ENCODE peak calls at places on chromosomes 4 and X, in four cellular contexts. One of them, this sample, is unnamed.

GRCh38 chr4:87529187-87529586 is at the start of gene SPARCL1:
- DNase-seq in left lung: no peak
- DNase-seq in fibroblast of the aortic adventitia: peak
- DNase-seq in mesendoderm: peak
- DNase-seq in this sample: no peak

GRCh38 chr4:172957216-172957615 is 211.4 kb upstream of the GALNT7 start:
- DNase-seq in fibroblast of the aortic adventitia: no peak
- DNase-seq in left lung: no peak
- DNase-seq in mesendoderm: peak
- DNase-seq in this sample: no peak

GRCh38 chr4:8217871-8218270 is 18.8 kb downstream of the SH3TC1 start:
- DNase-seq in mesendoderm: no peak
- DNase-seq in left lung: peak
- DNase-seq in fibroblast of the aortic adventitia: no peak
- DNase-seq in this sample: no peak

GRCh38 chr4:62288803-62289541 is 1088.8 kb downstream of the ADGRL3 start:
- DNase-seq in mesendoderm: no peak
- DNase-seq in left lung: no peak
- DNase-seq in fibroblast of the aortic adventitia: no peak
- DNase-seq in this sample: no peak

GRCh38 chr4:145234086-145234694 is 53.8 kb upstream of the OTUD4 start:
- DNase-seq in fibroblast of the aortic adventitia: peak
- DNase-seq in mesendoderm: peak
- DNase-seq in left lung: no peak
- DNase-seq in this sample: peak

GRCh38 chr4:124958812-124959211 is 246.3 kb upstream of the ANKRD50 start:
- DNase-seq in fibroblast of the aortic adventitia: no peak
- DNase-seq in mesendoderm: no peak
- DNase-seq in left lung: no peak
- DNase-seq in this sample: no peak

GRCh38 chrX:30888526-30889146 is 418 bp downstream of the TAB3 start:
- DNase-seq in fibroblast of the aortic adventitia: peak
- DNase-seq in left lung: no peak
- DNase-seq in mesendoderm: no peak
- DNase-seq in this sample: no peak

GRCh38 chrX:113370001-113370400 is 529.4 kb upstream of the AMOT start:
- DNase-seq in fibroblast of the aortic adventitia: no peak
- DNase-seq in left lung: no peak
- DNase-seq in mesendoderm: no peak
- DNase-seq in this sample: no peak

GRCh38 chr4:8383451-8384160 is 56.9 kb downstream of the ACOX3 start:
- DNase-seq in fibroblast of the aortic adventitia: no peak
- DNase-seq in mesendoderm: no peak
- DNase-seq in left lung: peak
- DNase-seq in this sample: no peak

GRCh38 chr4:137655286-137655685 is 123.0 kb upstream of the PCDH18 start:
- DNase-seq in left lung: no peak
- DNase-seq in fibroblast of the aortic adventitia: no peak
- DNase-seq in mesendoderm: no peak
- DNase-seq in this sample: no peak

GRCh38 chr4:185773419-185773818 is 38.6 kb downstream of the SORBS2 start:
- DNase-seq in left lung: no peak
- DNase-seq in fibroblast of the aortic adventitia: no peak
- DNase-seq in mesendoderm: peak
- DNase-seq in this sample: no peak
- H3K4me3 ChIP-seq in left lung: peak
- H3K4me3 ChIP-seq in fibroblast of the aortic adventitia: no peak
- H3K4me3 ChIP-seq in mesendoderm: no peak
- H3K4me3 ChIP-seq in this sample: peak

DNA sequence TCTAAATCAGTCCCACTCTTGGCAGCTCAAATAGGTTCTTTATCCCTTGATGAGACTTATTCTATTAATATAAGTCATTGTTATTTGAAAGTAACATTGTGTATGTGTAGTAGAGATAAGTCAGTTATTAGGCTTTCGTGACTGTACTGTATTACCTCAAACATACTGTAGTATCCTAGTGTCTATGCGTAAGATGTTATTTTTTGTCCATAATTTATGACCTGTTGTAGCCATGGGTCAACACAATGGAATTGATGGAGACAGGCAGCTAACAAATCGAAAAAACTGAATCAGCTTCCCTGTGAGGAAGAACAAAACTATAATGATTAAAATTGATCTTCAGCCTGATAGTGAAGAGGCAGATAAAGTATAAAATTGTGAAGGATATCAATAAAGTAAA is 41.8 kb downstream of the CLCN3 start:
- DNase-seq in left lung: no peak
- DNase-seq in mesendoderm: no peak
- DNase-seq in fibroblast of the aortic adventitia: no peak
- DNase-seq in this sample: no peak
- H3K4me3 ChIP-seq in left lung: no peak
- H3K4me3 ChIP-seq in mesendoderm: no peak
- H3K4me3 ChIP-seq in fibroblast of the aortic adventitia: no peak
- H3K4me3 ChIP-seq in this sample: no peak

GRCh38 chrX:69158166-69159040 is 6.8 kb downstream of the PJA1 start:
- DNase-seq in fibroblast of the aortic adventitia: peak
- DNase-seq in mesendoderm: peak
- DNase-seq in left lung: no peak
- DNase-seq in this sample: peak

GRCh38 chrX:69156638-69157037 is 8.6 kb downstream of the PJA1 start:
- DNase-seq in left lung: no peak
- DNase-seq in mesendoderm: no peak
- DNase-seq in fibroblast of the aortic adventitia: no peak
- DNase-seq in this sample: no peak

GRCh38 chrX:69154051-69154450 is 11.2 kb downstream of the PJA1 start:
- DNase-seq in mesendoderm: no peak
- DNase-seq in fibroblast of the aortic adventitia: no peak
- DNase-seq in left lung: no peak
- DNase-seq in this sample: no peak

GRCh38 chrX:69153060-69153730 is 12.1 kb downstream of the PJA1 start:
- DNase-seq in mesendoderm: peak
- DNase-seq in fibroblast of the aortic adventitia: peak
- DNase-seq in left lung: no peak
- DNase-seq in this sample: no peak

DNA sequence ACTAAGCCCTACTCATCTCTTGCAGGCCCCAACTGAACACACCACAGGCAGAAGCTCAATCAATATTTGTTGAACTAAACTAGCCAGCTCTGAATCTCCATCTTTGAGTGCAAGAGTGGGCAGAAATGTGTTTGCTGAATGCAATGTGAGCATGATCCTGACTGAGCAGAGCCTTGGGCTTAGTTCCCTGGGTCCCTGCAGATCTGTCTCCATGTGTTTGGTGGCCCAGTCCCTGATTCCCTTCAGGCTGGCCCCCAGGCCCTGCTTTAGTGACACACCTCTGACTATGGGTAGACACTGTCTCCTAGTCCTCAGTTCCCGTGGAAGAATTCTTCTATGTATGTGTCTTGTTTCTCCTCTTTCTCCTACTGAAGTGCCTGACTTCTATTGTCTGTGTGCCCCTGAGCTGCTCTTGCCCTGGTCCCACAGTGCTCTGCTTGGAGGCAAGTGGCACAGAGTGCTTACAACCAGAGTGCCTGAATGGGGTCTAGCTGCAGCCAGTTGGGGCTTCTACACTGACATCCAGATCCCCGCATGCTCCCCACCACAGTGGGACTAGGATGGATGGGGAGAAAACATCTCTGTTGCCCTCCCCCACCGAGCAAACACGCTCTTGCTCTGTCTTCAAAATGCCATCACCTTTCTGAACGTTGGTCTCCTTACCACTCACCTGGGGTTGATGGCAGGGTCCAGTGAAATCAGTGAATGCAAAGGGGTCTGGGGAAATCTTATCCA is 9.3 kb downstream of the PJA1 start:
- DNase-seq in mesendoderm: no peak
- DNase-seq in fibroblast of the aortic adventitia: no peak
- DNase-seq in left lung: no peak
- DNase-seq in this sample: no peak
- H3K4me3 ChIP-seq in mesendoderm: no peak
- H3K4me3 ChIP-seq in fibroblast of the aortic adventitia: no peak
- H3K4me3 ChIP-seq in left lung: no peak
- H3K4me3 ChIP-seq in this sample: no peak

GRCh38 chrX:101195442-101196173 is 24.0 kb upstream of the DRP2 start:
- DNase-seq in mesendoderm: no peak
- DNase-seq in left lung: no peak
- DNase-seq in fibroblast of the aortic adventitia: no peak
- DNase-seq in this sample: no peak

GRCh38 chrX:101191217-101191750 is 28.3 kb upstream of the DRP2 start:
- DNase-seq in left lung: peak
- DNase-seq in fibroblast of the aortic adventitia: no peak
- DNase-seq in mesendoderm: peak
- DNase-seq in this sample: no peak

DNA sequence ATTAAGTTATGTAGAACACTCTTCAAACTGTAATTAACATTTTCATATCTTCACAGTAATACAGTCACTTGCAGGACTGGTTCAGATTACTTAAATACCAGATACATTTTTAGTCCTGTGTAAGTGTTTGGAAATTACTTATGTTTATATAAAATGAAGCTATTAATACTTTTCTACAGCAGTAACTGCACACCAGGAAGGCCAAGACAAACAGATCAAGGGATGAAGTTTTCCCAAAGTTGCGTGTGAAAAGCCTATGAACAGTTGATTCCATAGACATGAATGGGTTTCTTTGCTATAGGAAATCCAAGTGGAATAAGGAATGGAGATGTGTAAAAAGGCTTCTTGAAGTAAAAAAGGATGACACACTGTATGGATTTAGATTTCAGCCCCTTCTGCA is 28.9 kb upstream of the DRP2 start:
- DNase-seq in mesendoderm: no peak
- DNase-seq in left lung: no peak
- DNase-seq in fibroblast of the aortic adventitia: no peak
- DNase-seq in this sample: no peak
- H3K4me3 ChIP-seq in mesendoderm: no peak
- H3K4me3 ChIP-seq in left lung: no peak
- H3K4me3 ChIP-seq in fibroblast of the aortic adventitia: no peak
- H3K4me3 ChIP-seq in this sample: no peak

GRCh38 chrX:14026121-14026520 is 3.6 kb downstream of the GEMIN8 start:
- DNase-seq in fibroblast of the aortic adventitia: no peak
- DNase-seq in mesendoderm: no peak
- DNase-seq in left lung: no peak
- DNase-seq in this sample: no peak
- H3K4me3 ChIP-seq in fibroblast of the aortic adventitia: no peak
- H3K4me3 ChIP-seq in mesendoderm: no peak
- H3K4me3 ChIP-seq in left lung: no peak
- H3K4me3 ChIP-seq in this sample: no peak

DNA sequence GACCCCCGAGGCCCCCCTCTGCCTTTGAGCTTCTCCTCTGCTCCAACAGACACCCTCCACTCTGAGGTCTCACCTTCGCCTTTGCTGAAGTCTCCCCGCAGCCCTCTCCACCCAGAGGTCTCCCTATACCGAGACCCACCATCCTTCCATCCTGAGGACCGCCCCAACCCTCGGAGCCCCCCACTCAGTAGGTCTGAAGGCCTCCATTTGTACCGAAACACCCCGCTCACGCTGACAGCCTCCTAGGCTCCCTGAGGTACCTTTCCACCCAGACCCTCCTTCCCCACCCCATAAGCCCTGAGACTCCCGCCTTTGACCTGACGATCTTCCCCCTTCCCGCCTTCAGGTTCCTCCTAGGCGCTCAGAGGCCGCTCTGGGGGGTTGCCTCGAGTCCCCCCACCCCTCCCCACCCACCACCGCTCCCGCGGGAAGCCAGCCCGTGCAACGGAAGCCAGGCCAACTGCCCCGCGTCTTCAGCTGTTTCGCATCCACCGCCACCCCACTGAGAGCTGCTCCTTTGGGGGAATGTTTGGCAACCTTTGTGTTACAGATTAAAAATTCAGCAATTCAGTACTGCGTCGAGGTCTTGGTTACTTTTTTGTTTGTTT is 5.0 kb downstream of the SOD3 start:
- DNase-seq in left lung: no peak
- DNase-seq in fibroblast of the aortic adventitia: no peak
- DNase-seq in mesendoderm: peak
- DNase-seq in this sample: no peak
- H3K4me3 ChIP-seq in left lung: no peak
- H3K4me3 ChIP-seq in fibroblast of the aortic adventitia: no peak
- H3K4me3 ChIP-seq in mesendoderm: no peak
- H3K4me3 ChIP-seq in this sample: no peak

GRCh38 chrX:49166914-49167739 is 4.6 kb downstream of the MAGIX start:
- DNase-seq in mesendoderm: peak
- DNase-seq in fibroblast of the aortic adventitia: peak
- DNase-seq in left lung: peak
- DNase-seq in this sample: no peak
- H3K4me3 ChIP-seq in mesendoderm: no peak
- H3K4me3 ChIP-seq in fibroblast of the aortic adventitia: peak
- H3K4me3 ChIP-seq in left lung: peak
- H3K4me3 ChIP-seq in this sample: peak

DNA sequence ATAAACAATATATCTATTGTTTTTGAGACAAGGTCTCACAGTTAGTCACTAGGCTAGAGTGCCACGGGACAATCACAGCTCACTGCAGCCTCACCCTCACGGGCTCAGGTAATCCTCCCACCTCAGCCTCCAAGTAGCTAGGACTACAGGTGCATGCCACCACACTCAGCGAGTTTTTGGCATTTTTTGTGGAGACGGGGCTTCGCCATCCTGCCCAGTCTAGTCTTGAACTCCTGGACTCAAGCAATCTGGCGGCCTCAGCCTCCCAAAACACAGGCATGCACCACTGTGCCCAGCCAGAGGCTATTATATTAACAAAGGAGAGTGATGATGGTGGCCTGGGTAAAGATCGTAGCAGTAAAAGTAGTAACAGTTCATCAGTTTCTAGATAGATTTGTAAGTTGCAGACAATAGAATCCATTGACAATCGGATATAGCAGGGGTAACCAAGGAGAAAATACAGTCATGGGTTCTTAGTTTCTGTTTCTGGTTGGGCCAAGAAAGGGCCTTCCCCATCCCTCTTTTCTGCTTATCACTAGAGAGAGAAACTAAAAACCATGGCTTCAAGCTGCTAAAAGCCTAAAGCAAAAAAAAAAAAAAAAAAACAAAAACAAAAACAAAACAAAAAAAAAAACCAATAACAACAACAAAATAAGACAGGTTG is 60.6 kb downstream of the ANXA10 start:
- DNase-seq in mesendoderm: no peak
- DNase-seq in fibroblast of the aortic adventitia: peak
- DNase-seq in left lung: no peak
- DNase-seq in this sample: no peak
- H3K4me3 ChIP-seq in mesendoderm: no peak
- H3K4me3 ChIP-seq in fibroblast of the aortic adventitia: no peak
- H3K4me3 ChIP-seq in left lung: no peak
- H3K4me3 ChIP-seq in this sample: no peak